ENCODE peak calls at places on chromosomes 13 and 19, in seven cellular contexts. O is cardiac fibroblast, L is mammary epithelial cell, V is OCI-LY7, M is AG09309, I is astrocyte, D is coronary artery. R is an unnamed sample.

GRCh38 chr13:114149774-114150740 is 17.6 kb upstream of the RASA3 start:
- DNase-seq in M (no peak), I (no peak), V (no peak), O (no peak), L (no peak), D (peak), R (no peak)

GRCh38 chr13:48252176-48252575 is 19.2 kb downstream of the ITM2B start:
- DNase-seq in D (no peak), I (no peak), V (no peak), M (no peak), L (no peak), O (no peak), R (no peak)

GRCh38 chr19:7562646-7563393 is 27.3 kb downstream of the PNPLA6 start:
- DNase-seq in M (no peak), D (no peak), L (no peak), O (no peak), I (no peak), V (no peak), R (no peak)

GRCh38 chr19:41882568-41883462 is at the start of gene ARHGEF1:
- DNase-seq in M (no peak), V (peak), D (no peak), O (peak), L (peak), I (no peak), R (no peak)

GRCh38 chr19:8180018-8180417 is 29.2 kb upstream of the CERS4 start:
- DNase-seq in O (no peak), V (no peak), I (no peak), M (no peak), D (no peak), L (no peak), R (no peak)

GRCh38 chr13:30806784-30807183 is 71.4 kb downstream of the ALOX5AP start:
- DNase-seq in I (peak), M (peak), O (peak), D (no peak), L (peak), V (no peak), R (no peak)

GRCh38 chr13:53844747-53845146 is 816.1 kb downstream of the OLFM4 start:
- DNase-seq in M (no peak), D (no peak), I (no peak), L (no peak), V (no peak), O (no peak), R (no peak)

GRCh38 chr19:16185925-16186234 is 670 bp downstream of the FAM32A start:
- DNase-seq in L (no peak), I (no peak), V (peak), O (no peak), D (no peak), M (no peak), R (no peak)

GRCh38 chr19:34269968-34270621 is 15.7 kb downstream of the GARRE1 start:
- DNase-seq in O (peak), V (peak), M (no peak), I (peak), D (no peak), L (peak), R (peak)

GRCh38 chr13:70995338-70995737 is 871.7 kb downstream of the DACH1 start:
- DNase-seq in L (no peak), M (no peak), O (no peak), I (no peak), D (no peak), V (no peak), R (no peak)

GRCh38 chr13:100633461-100633860 is 41.1 kb downstream of the TMTC4 start:
- DNase-seq in O (peak), D (no peak), I (peak), L (peak), V (no peak), M (peak), R (peak)

GRCh38 chr13:92991687-92992086 is 234.9 kb upstream of the GPC6 start:
- DNase-seq in V (no peak), M (no peak), O (peak), D (no peak), L (no peak), I (peak), R (no peak)

GRCh38 chr13:110134801-110135200 is 172.2 kb downstream of the COL4A1 start:
- DNase-seq in V (no peak), D (peak), L (no peak), M (no peak), I (no peak), O (no peak), R (no peak)

GRCh38 chr13:57629391-57629804 is 2.1 kb upstream of the PCDH17 start:
- DNase-seq in M (no peak), I (peak), O (peak), D (no peak), L (no peak), V (no peak), R (no peak)

GRCh38 chr13:51235756-51236564 is 13.8 kb downstream of the FAM124A start:
- DNase-seq in L (no peak), V (peak), O (no peak), D (no peak), M (no peak), I (no peak), R (no peak)

GRCh38 chr19:18910010-18910409 is 9.2 kb downstream of the COPE start:
- DNase-seq in V (no peak), I (no peak), D (no peak), L (no peak), O (no peak), M (no peak), R (no peak)

GRCh38 chr13:26480246-26480855 is 77.1 kb upstream of the WASF3 start:
- DNase-seq in M (peak), I (peak), D (no peak), V (no peak), O (peak), L (no peak), R (no peak)

GRCh38 chr19:15869109-15869555 is 28.7 kb downstream of the CYP4F2 start:
- DNase-seq in O (peak), M (no peak), L (peak), D (no peak), I (no peak), V (peak), R (peak)

GRCh38 chr19:49690656-49691242 is at the start of gene CPT1C:
- DNase-seq in L (no peak), I (peak), D (no peak), M (no peak), V (no peak), O (peak), R (no peak)

GRCh38 chr13:100951031-100951430 is 276.4 kb upstream of the TMTC4 start:
- DNase-seq in V (no peak), O (no peak), D (no peak), I (no peak), M (no peak), L (no peak), R (no peak)

GRCh38 chr19:5492281-5492812 is 37.1 kb downstream of the ZNRF4 start:
- DNase-seq in O (no peak), D (no peak), M (no peak), L (no peak), I (no peak), V (no peak), R (no peak)

GRCh38 chr19:42132851-42133528 is 744 bp upstream of the POU2F2 start:
- DNase-seq in V (peak), M (no peak), D (no peak), O (peak), I (no peak), L (peak), R (no peak)

GRCh38 chr19:17001603-17002183 is 24.9 kb downstream of the CPAMD8 start:
- DNase-seq in D (no peak), M (no peak), I (no peak), L (no peak), O (no peak), V (no peak), R (no peak)

GRCh38 chr13:113060557-113061270 is 44.9 kb upstream of the F7 start:
- DNase-seq in I (no peak), O (no peak), M (no peak), D (no peak), V (no peak), L (no peak), R (no peak)

GRCh38 chr19:47353307-47353712 is 4.2 kb downstream of the DHX34 start:
- DNase-seq in D (no peak), L (no peak), V (no peak), I (no peak), M (no peak), O (no peak), R (no peak)

GRCh38 chr13:51626749-51627148 is 42.5 kb downstream of the WDFY2 start:
- DNase-seq in I (no peak), D (no peak), M (no peak), L (peak), V (no peak), O (no peak), R (no peak)

GRCh38 chr19:15199652-15200574 is 882 bp downstream of the NOTCH3 start:
- DNase-seq in V (no peak), I (no peak), D (no peak), O (peak), M (no peak), L (no peak), R (no peak)

GRCh38 chr13:97018029-97018819 is 23.9 kb upstream of the OXGR1 start:
- DNase-seq in O (peak), V (peak), D (no peak), M (peak), I (peak), L (peak), R (no peak)

GRCh38 chr19:21133633-21134032 is 8.2 kb upstream of the ZNF431 start:
- DNase-seq in M (no peak), I (no peak), O (no peak), L (peak), V (no peak), D (no peak), R (no peak)

GRCh38 chr19:38974599-38975213 is 836 bp downstream of the FBXO17 start:
- DNase-seq in M (no peak), I (no peak), O (peak), D (peak), L (no peak), V (no peak), R (no peak)
- H3K4me3 ChIP-seq in M (peak), I (peak), O (peak), D (peak), L (peak), V (no peak), R (peak)

GRCh38 chr13:33126909-33127607 is 110.8 kb downstream of the KL start:
- DNase-seq in M (no peak), O (peak), L (no peak), D (no peak), V (no peak), I (peak), R (no peak)

GRCh38 chr13:33129094-33129832 is 113.0 kb downstream of the KL start:
- DNase-seq in V (no peak), I (no peak), D (no peak), L (no peak), M (no peak), O (no peak), R (no peak)

GRCh38 chr13:33125821-33126570 is 109.8 kb downstream of the KL start:
- DNase-seq in V (no peak), D (no peak), M (peak), O (peak), I (peak), L (peak), R (peak)

GRCh38 chr13:33129886-33130285 is 113.7 kb downstream of the KL start:
- DNase-seq in V (no peak), D (no peak), O (no peak), L (no peak), I (no peak), M (no peak), R (no peak)

GRCh38 chr13:33128134-33128533 is 111.9 kb downstream of the KL start:
- DNase-seq in M (no peak), V (no peak), O (no peak), D (no peak), L (no peak), I (no peak), R (no peak)
- TF ChIP-seq CTCF in M (no peak), V (no peak), O (no peak), D (no peak), L (no peak), I (no peak), R (no peak)

GRCh38 chr19:3283886-3284657 is 59.6 kb downstream of the CELF5 start:
- DNase-seq in I (no peak), L (no peak), D (no peak), O (no peak), M (no peak), V (no peak), R (no peak)
- H3K4me3 ChIP-seq in I (no peak), L (no peak), D (peak), O (no peak), M (no peak), V (no peak), R (peak)

GRCh38 chr19:29526730-29527499 is 1.1 kb downstream of the VSTM2B start:
- DNase-seq in O (no peak), M (no peak), I (no peak), L (peak), D (no peak), V (no peak), R (no peak)
- TF ChIP-seq CTCF in O (no peak), M (no peak), I (no peak), L (no peak), D (no peak), V (no peak), R (no peak)

DNA sequence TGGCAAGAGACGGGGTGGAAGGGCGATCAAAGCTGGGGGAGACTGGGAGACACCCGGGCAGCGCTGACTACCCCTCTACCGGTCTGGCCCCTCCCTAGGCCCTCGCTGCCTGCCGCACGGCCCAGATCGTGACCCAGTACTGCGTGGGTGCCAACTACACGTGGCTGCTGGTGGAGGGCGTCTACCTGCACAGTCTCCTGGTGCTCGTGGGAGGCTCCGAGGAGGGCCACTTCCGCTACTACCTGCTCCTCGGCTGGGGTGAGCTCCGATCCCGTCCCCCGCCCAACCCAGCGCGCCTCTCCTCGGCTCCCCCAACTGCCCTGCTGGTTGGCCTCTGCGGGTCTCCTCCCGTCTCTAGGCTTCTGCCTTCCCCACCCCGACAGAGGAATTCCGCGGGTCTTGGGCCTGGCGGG is 8.8 kb downstream of the GIPR start:
- DNase-seq in O (no peak), L (no peak), D (no peak), I (no peak), V (peak), M (no peak), R (no peak)
- H3K4me3 ChIP-seq in O (peak), L (peak), D (peak), I (no peak), V (peak), M (no peak), R (peak)

GRCh38 chr13:45280751-45281634 is 60.0 kb downstream of the TPT1 start:
- DNase-seq in L (peak), D (no peak), M (peak), I (peak), O (peak), V (peak), R (peak)
- TF ChIP-seq CTCF in L (peak), D (peak), M (peak), I (peak), O (peak), V (peak), R (peak)

GRCh38 chr13:72622546-72622945 is 104.9 kb downstream of the MZT1 start:
- DNase-seq in L (peak), V (no peak), O (no peak), M (no peak), I (no peak), D (no peak), R (no peak)

GRCh38 chr13:72620874-72621273 is 106.6 kb downstream of the MZT1 start:
- DNase-seq in D (no peak), I (no peak), L (no peak), O (no peak), V (no peak), M (no peak), R (no peak)
- H3K4me3 ChIP-seq in D (no peak), I (no peak), L (no peak), O (no peak), V (no peak), M (no peak), R (no peak)

GRCh38 chr19:32039446-32039845 is 306.0 kb upstream of the ZNF507 start:
- DNase-seq in I (no peak), D (no peak), O (no peak), V (no peak), M (no peak), L (no peak), R (no peak)

GRCh38 chr19:32037998-32038732 is 307.2 kb upstream of the ZNF507 start:
- DNase-seq in M (no peak), L (no peak), O (no peak), V (no peak), D (no peak), I (no peak), R (no peak)

GRCh38 chr19:32040246-32040645 is 305.2 kb upstream of the ZNF507 start:
- DNase-seq in M (no peak), I (no peak), O (no peak), L (no peak), V (no peak), D (no peak), R (no peak)

DNA sequence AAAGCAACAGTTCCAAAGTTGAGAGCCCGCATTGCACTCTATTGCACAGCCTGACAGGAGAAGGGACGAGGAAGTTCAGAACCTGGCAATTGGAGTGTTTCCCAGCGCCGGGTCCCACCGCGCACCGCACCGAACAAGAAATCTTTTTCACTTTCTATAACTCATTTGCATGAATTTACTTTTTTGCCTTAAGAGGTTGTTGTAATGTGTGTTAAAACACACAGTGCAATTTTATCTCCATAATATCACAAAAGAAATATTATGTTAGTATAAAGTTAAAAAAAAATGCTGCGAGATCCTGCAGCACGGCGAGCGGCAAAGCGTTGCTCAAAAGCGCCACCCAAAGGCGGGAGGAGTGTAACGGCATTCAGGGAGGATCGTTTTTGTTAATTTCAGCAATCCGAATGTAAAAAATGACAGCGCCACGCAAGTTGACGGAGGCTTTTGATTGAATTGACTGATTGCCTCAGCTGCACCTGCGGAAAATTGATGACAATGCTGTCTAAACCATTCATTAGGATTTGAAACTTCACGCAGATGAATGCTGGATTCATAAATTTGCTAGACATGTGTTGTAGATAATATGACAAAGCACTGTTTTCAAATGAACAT is 303.6 kb upstream of the ZNF507 start:
- DNase-seq in L (peak), V (peak), I (no peak), M (no peak), O (peak), D (no peak), R (no peak)
- TF ChIP-seq CTCF in L (peak), V (peak), I (peak), M (peak), O (peak), D (peak), R (peak)